ENCODE peak calls at places on chromosomes 12 and 14, in six cellular contexts. B, R, Q, J, L and P are unnamed samples.

GRCh38 chr12:57299514-57300016 is 48.6 kb upstream of the STAC3 start:
- DNase-seq in B (no peak), R (no peak), Q (no peak), J (no peak), L (no peak), P (no peak)

GRCh38 chr12:104219908-104220404 is 4.4 kb downstream of the TXNRD1 start:
- DNase-seq in B (peak), R (peak), Q (peak), J (peak), L (peak), P (no peak)

GRCh38 chr14:23056257-23056955 is 914 bp downstream of the CDH24 start:
- DNase-seq in B (peak), R (peak), Q (peak), J (no peak), L (peak), P (peak)

GRCh38 chr12:106137456-106138278 is 1.1 kb downstream of the NUAK1 start:
- DNase-seq in B (no peak), R (no peak), Q (no peak), J (no peak), L (no peak), P (no peak)

GRCh38 chr12:38892090-38892786 is 13.2 kb downstream of the CPNE8 start:
- DNase-seq in B (peak), R (peak), Q (no peak), J (no peak), L (no peak), P (no peak)

GRCh38 chr12:57621497-57622292 is 10.5 kb downstream of the ARHGEF25 start:
- DNase-seq in B (peak), R (peak), Q (peak), J (no peak), L (peak), P (peak)

GRCh38 chr12:127174881-127175280 is 1092.1 kb upstream of the TMEM132C start:
- DNase-seq in B (peak), R (no peak), Q (peak), J (no peak), L (no peak), P (no peak)

GRCh38 chr12:131919051-131919347 is 10.1 kb upstream of the PUS1 start:
- DNase-seq in B (no peak), R (no peak), Q (no peak), J (no peak), L (no peak), P (no peak)

GRCh38 chr12:71746983-71747611 is 7.6 kb upstream of the RAB21 start:
- DNase-seq in B (peak), R (peak), Q (peak), J (no peak), L (peak), P (no peak)

GRCh38 chr12:45076417-45077031 is 25.6 kb upstream of the DBX2 start:
- DNase-seq in B (no peak), R (no peak), Q (no peak), J (no peak), L (no peak), P (no peak)

GRCh38 chr12:78236264-78236663 is 405.6 kb downstream of the NAV3 start:
- DNase-seq in B (peak), R (no peak), Q (no peak), J (no peak), L (no peak), P (no peak)

GRCh38 chr14:66005899-66006434 is 480.2 kb upstream of the CCDC196 start:
- DNase-seq in B (no peak), R (no peak), Q (no peak), J (no peak), L (no peak), P (no peak)

GRCh38 chr12:62865860-62866407 is 69.0 kb downstream of the PPM1H start:
- DNase-seq in B (peak), R (no peak), Q (no peak), J (no peak), L (no peak), P (no peak)

GRCh38 chr12:95763809-95764253 is 26.7 kb downstream of the NTN4 start:
- DNase-seq in B (peak), R (peak), Q (peak), J (peak), L (no peak), P (peak)

GRCh38 chr14:66099451-66099850 is 386.7 kb upstream of the CCDC196 start:
- DNase-seq in B (no peak), R (no peak), Q (no peak), J (no peak), L (no peak), P (no peak)

GRCh38 chr12:113333877-113334785 is 778 bp downstream of the SLC8B1 start:
- DNase-seq in B (no peak), R (peak), Q (no peak), J (no peak), L (no peak), P (peak)

GRCh38 chr14:20757963-20758362 is 10.2 kb upstream of the EDDM3B start:
- DNase-seq in B (no peak), R (no peak), Q (no peak), J (no peak), L (no peak), P (no peak)

GRCh38 chr12:62722971-62723680 is 211.8 kb downstream of the PPM1H start:
- DNase-seq in B (peak), R (no peak), Q (no peak), J (no peak), L (no peak), P (no peak)

GRCh38 chr12:45259732-45260480 is 44.0 kb downstream of the ANO6 start:
- DNase-seq in B (peak), R (no peak), Q (peak), J (no peak), L (no peak), P (no peak)

GRCh38 chr12:57850924-57851323 is 4.4 kb upstream of the CTDSP2 start:
- DNase-seq in B (no peak), R (no peak), Q (no peak), J (no peak), L (no peak), P (no peak)

GRCh38 chr12:57579677-57580465 is 11.1 kb upstream of the PIP4K2C start:
- DNase-seq in B (peak), R (no peak), Q (no peak), J (no peak), L (no peak), P (no peak)

GRCh38 chr12:52126050-52126604 is 46.6 kb downstream of the SMIM41 start:
- DNase-seq in B (no peak), R (no peak), Q (no peak), J (no peak), L (no peak), P (no peak)

GRCh38 chr12:4449862-4450222 is 4.2 kb upstream of the FGF6 start:
- DNase-seq in B (no peak), R (no peak), Q (no peak), J (no peak), L (no peak), P (no peak)

GRCh38 chr14:85533821-85534271 is 3.9 kb downstream of the FLRT2 start:
- DNase-seq in B (peak), R (no peak), Q (no peak), J (no peak), L (no peak), P (peak)

GRCh38 chr12:4939418-4940023 is 29.8 kb downstream of the KCNA1 start:
- DNase-seq in B (no peak), R (no peak), Q (no peak), J (no peak), L (no peak), P (no peak)

GRCh38 chr12:85963322-85963721 is 89.2 kb downstream of the NTS start:
- DNase-seq in B (no peak), R (no peak), Q (no peak), J (peak), L (no peak), P (no peak)

GRCh38 chr12:47888127-47888819 is 16.5 kb downstream of the VDR start:
- DNase-seq in B (no peak), R (no peak), Q (no peak), J (no peak), L (no peak), P (no peak)

GRCh38 chr14:52333108-52333507 is 19.0 kb downstream of the PTGER2 start:
- DNase-seq in B (no peak), R (no peak), Q (no peak), J (no peak), L (no peak), P (no peak)

GRCh38 chr12:104050436-104050835 is 449 bp upstream of the GLT8D2 start:
- DNase-seq in B (no peak), R (no peak), Q (no peak), J (no peak), L (no peak), P (no peak)

GRCh38 chr12:130803707-130804106 is 35.3 kb downstream of the STX2 start:
- DNase-seq in B (peak), R (no peak), Q (no peak), J (no peak), L (no peak), P (no peak)

DNA sequence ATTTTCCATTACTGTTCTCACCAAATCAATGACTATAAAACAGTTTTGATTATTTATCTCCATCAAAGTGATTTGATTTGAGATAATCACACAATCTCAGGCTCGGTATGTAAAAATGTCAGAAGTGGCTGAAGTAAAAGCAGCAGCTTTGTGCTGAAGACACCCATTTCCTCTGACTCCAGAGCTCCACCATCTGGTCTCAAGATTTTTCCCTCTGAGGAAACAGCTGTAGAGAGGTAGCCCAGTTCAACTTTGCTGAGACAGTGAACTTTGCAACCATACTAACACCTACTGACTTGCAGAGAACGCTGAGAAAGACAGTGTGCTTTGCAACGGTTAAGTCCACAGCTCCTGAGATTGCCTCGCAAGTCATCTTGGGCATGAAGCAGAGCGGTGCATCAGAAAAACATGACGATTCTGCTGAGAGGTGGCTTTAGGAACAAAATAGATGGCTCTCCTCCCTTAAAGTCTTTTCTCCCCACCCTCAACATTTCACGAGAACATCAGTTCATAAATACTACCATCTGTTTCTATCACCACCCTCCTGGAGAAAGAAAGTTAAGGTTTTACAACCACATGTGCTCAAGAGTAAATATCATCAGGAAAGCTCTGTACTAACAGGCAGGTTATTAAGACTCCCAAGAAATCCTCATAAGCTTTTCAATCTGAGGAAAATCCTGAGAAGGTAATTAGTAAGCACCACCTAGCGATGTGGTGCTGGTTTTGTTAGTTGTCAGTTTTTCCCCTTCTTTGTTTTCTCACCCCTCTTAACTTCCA is 34.8 kb downstream of the HIGD1C start:
- DNase-seq in B (peak), R (peak), Q (peak), J (no peak), L (no peak), P (no peak)
- TF ChIP-seq CTCF in B (peak), R (peak), Q (peak), J (peak), L (no peak), P (no peak)

DNA sequence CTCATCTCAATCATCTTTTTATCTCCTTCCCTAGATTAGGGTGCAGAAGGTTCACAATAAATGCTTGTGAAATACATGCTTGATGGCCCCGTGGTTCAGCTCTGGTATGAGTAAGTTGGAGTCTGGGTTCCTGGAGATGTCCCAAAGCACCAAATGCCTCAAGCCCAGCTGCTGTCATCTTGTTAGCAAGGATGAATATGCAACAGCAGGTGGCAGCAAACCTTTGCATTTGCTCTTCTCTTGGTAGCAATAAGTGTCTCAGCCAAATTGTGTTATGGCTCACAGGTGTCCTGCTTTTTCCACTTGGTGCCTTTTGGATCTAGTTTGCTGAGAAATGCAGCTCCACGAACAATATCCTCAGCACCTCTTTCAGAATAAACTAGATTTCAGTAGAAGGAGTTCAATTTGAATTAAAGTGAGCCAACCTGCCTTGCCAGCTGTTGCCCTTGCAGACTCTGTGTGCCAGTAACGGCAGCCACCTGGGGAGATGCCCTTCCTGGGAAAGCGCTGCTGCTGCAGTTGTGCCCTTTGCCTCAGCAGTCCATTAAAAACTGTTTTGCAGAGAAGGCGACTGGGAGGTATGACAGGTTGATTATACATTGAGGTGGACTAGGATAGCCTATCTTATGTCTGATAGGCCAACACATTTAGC is 417.3 kb downstream of the SNAPC1 start:
- DNase-seq in B (peak), R (peak), Q (peak), J (peak), L (no peak), P (no peak)
- TF ChIP-seq CTCF in B (peak), R (peak), Q (peak), J (peak), L (no peak), P (no peak)

GRCh38 chr14:103296987-103297386 is 37.0 kb upstream of the EIF5 start:
- DNase-seq in B (no peak), R (no peak), Q (no peak), J (no peak), L (no peak), P (peak)
- TF ChIP-seq CTCF in B (no peak), R (no peak), Q (peak), J (peak), L (no peak), P (no peak)

DNA sequence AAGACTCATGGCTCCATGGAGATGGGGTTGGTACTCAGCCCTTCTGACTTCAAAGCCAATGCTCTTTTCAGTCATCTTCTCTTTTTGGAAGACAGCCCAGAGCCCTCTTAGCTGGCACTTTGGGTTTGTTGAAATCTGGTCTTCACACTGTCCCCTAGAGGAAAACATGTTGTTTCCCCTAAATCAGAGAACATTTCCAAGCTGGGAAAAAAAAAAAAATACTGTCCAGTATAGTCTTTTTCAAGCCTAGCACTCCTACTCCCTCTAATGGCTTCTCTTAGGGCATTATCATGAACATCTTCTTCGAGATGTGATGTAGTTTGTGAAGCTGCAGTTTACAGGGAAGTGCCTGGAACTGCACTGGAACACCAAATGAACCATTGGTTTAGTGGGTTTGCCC is 3.0 kb upstream of the ZC3H14 start:
- DNase-seq in B (peak), R (no peak), Q (peak), J (no peak), L (no peak), P (no peak)
- TF ChIP-seq CTCF in B (peak), R (no peak), Q (peak), J (peak), L (no peak), P (no peak)

DNA sequence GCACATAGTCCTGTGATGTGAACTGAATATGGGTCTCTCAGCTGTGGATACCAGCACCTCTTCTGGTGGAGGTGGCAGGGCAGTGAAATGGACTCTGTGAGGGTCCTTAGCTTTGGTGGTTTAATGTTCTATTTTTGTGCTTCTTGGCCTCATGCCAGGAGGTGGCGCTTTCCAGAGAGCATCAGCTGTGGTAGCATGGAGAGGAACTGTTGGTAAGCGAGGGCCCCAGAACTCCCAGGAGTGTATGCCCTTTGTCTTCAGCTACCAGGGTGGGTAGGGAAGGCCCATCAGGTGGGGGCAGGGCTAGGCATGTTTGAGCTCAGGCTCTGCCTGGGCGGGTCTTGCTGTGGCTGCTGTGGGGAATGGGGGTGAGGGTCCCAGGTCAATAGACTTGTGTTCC is 241.7 kb downstream of the AEBP2 start:
- DNase-seq in B (no peak), R (no peak), Q (no peak), J (no peak), L (no peak), P (no peak)
- TF ChIP-seq CTCF in B (no peak), R (no peak), Q (no peak), J (no peak), L (no peak), P (no peak)